ENCODE peak calls at places on chromosome 18, in seven cellular contexts. One of them, this sample, is unnamed.

GRCh38 chr18:79867666-79868065 is 69.9 kb downstream of the KCNG2 start:
- DNase-seq in D341Med: no peak
- DNase-seq in NCI-H1436 treated with DMSO at 0.1 percent for 48 hours: no peak
- DNase-seq in OCI-LY7: no peak
- DNase-seq in GM13976: no peak
- DNase-seq in iPS-NIHi11: no peak
- DNase-seq in fibroblast of lung: no peak
- DNase-seq in this sample: no peak

GRCh38 chr18:49669403-49669802 is 107.5 kb downstream of the LIPG start:
- DNase-seq in D341Med: no peak
- DNase-seq in NCI-H1436 treated with DMSO at 0.1 percent for 48 hours: no peak
- DNase-seq in OCI-LY7: no peak
- DNase-seq in GM13976: no peak
- DNase-seq in iPS-NIHi11: no peak
- DNase-seq in fibroblast of lung: peak
- DNase-seq in this sample: no peak

GRCh38 chr18:23276456-23276855 is 141.2 kb downstream of the CABLES1 start:
- DNase-seq in D341Med: no peak
- DNase-seq in NCI-H1436 treated with DMSO at 0.1 percent for 48 hours: no peak
- DNase-seq in OCI-LY7: no peak
- DNase-seq in GM13976: no peak
- DNase-seq in iPS-NIHi11: no peak
- DNase-seq in fibroblast of lung: no peak
- DNase-seq in this sample: no peak

GRCh38 chr18:36775396-36775795 is 53.4 kb downstream of the TPGS2 start:
- DNase-seq in D341Med: no peak
- DNase-seq in NCI-H1436 treated with DMSO at 0.1 percent for 48 hours: no peak
- DNase-seq in OCI-LY7: no peak
- DNase-seq in GM13976: no peak
- DNase-seq in iPS-NIHi11: no peak
- DNase-seq in fibroblast of lung: no peak
- DNase-seq in this sample: no peak

GRCh38 chr18:11871501-11871900 is 20.3 kb downstream of the CHMP1B start:
- DNase-seq in D341Med: no peak
- DNase-seq in NCI-H1436 treated with DMSO at 0.1 percent for 48 hours: no peak
- DNase-seq in OCI-LY7: no peak
- DNase-seq in GM13976: peak
- DNase-seq in iPS-NIHi11: no peak
- DNase-seq in fibroblast of lung: no peak
- DNase-seq in this sample: no peak

GRCh38 chr18:22302152-22302551 is 115.6 kb downstream of the CTAGE1 start:
- DNase-seq in D341Med: no peak
- DNase-seq in NCI-H1436 treated with DMSO at 0.1 percent for 48 hours: no peak
- DNase-seq in OCI-LY7: no peak
- DNase-seq in GM13976: no peak
- DNase-seq in iPS-NIHi11: no peak
- DNase-seq in fibroblast of lung: no peak
- DNase-seq in this sample: no peak

GRCh38 chr18:77059294-77059916 is 73.2 kb downstream of the MBP start:
- DNase-seq in D341Med: peak
- DNase-seq in NCI-H1436 treated with DMSO at 0.1 percent for 48 hours: no peak
- DNase-seq in OCI-LY7: peak
- DNase-seq in GM13976: no peak
- DNase-seq in iPS-NIHi11: peak
- DNase-seq in fibroblast of lung: peak
- DNase-seq in this sample: peak

GRCh38 chr18:59266876-59267510 is 6.3 kb downstream of the RAX start:
- DNase-seq in D341Med: no peak
- DNase-seq in NCI-H1436 treated with DMSO at 0.1 percent for 48 hours: no peak
- DNase-seq in OCI-LY7: no peak
- DNase-seq in GM13976: no peak
- DNase-seq in iPS-NIHi11: no peak
- DNase-seq in fibroblast of lung: no peak
- DNase-seq in this sample: no peak

GRCh38 chr18:28960146-28960545 is 783.2 kb upstream of the CDH2 start:
- DNase-seq in D341Med: no peak
- DNase-seq in NCI-H1436 treated with DMSO at 0.1 percent for 48 hours: no peak
- DNase-seq in OCI-LY7: no peak
- DNase-seq in GM13976: no peak
- DNase-seq in iPS-NIHi11: no peak
- DNase-seq in fibroblast of lung: peak
- DNase-seq in this sample: no peak

GRCh38 chr18:74115046-74115445 is 32.6 kb downstream of the FBXO15 start:
- DNase-seq in D341Med: no peak
- DNase-seq in NCI-H1436 treated with DMSO at 0.1 percent for 48 hours: no peak
- DNase-seq in OCI-LY7: no peak
- DNase-seq in GM13976: no peak
- DNase-seq in iPS-NIHi11: no peak
- DNase-seq in fibroblast of lung: peak
- DNase-seq in this sample: no peak

GRCh38 chr18:13158428-13158827 is 60.1 kb upstream of the LDLRAD4 start:
- DNase-seq in D341Med: no peak
- DNase-seq in NCI-H1436 treated with DMSO at 0.1 percent for 48 hours: no peak
- DNase-seq in OCI-LY7: no peak
- DNase-seq in GM13976: no peak
- DNase-seq in iPS-NIHi11: no peak
- DNase-seq in fibroblast of lung: no peak
- DNase-seq in this sample: no peak

GRCh38 chr18:43049021-43049420 is 66.5 kb downstream of the RIT2 start:
- DNase-seq in D341Med: no peak
- DNase-seq in NCI-H1436 treated with DMSO at 0.1 percent for 48 hours: no peak
- DNase-seq in OCI-LY7: no peak
- DNase-seq in GM13976: no peak
- DNase-seq in iPS-NIHi11: no peak
- DNase-seq in fibroblast of lung: peak
- DNase-seq in this sample: no peak

GRCh38 chr18:48203961-48204666 is 205.1 kb downstream of the ZBTB7C start:
- DNase-seq in D341Med: no peak
- DNase-seq in NCI-H1436 treated with DMSO at 0.1 percent for 48 hours: no peak
- DNase-seq in OCI-LY7: no peak
- DNase-seq in GM13976: no peak
- DNase-seq in iPS-NIHi11: no peak
- DNase-seq in fibroblast of lung: no peak
- DNase-seq in this sample: no peak

GRCh38 chr18:63299837-63300787 is 19.5 kb downstream of the BCL2 start:
- DNase-seq in D341Med: no peak
- DNase-seq in NCI-H1436 treated with DMSO at 0.1 percent for 48 hours: no peak
- DNase-seq in OCI-LY7: no peak
- DNase-seq in GM13976: peak
- DNase-seq in iPS-NIHi11: no peak
- DNase-seq in fibroblast of lung: peak
- DNase-seq in this sample: no peak

GRCh38 chr18:28455971-28456370 is 279.0 kb upstream of the CDH2 start:
- DNase-seq in D341Med: no peak
- DNase-seq in NCI-H1436 treated with DMSO at 0.1 percent for 48 hours: no peak
- DNase-seq in OCI-LY7: no peak
- DNase-seq in GM13976: no peak
- DNase-seq in iPS-NIHi11: no peak
- DNase-seq in fibroblast of lung: no peak
- DNase-seq in this sample: no peak